ENCODE peak calls at places on chromosome 19, in nine cellular contexts. One of them, this sample, is unnamed.

GRCh38 chr19:2461751-2462634 is 5.2 kb upstream of the LMNB2 start:
- DNase-seq in GM04503: no peak
- DNase-seq in esophagus squamous epithelium: no peak
- DNase-seq in brain pericyte: no peak
- DNase-seq in caudate nucleus: no peak
- DNase-seq in iris pigment epithelial cell: no peak
- DNase-seq in GOT3: peak
- DNase-seq in stimulated activated CD4-positive, alpha-beta T cell treated with anti-CD3 and anti-CD28 coated beads, Interleukin-1b, Interleukin-23, amount 100 ng/mL, for 1 hour: no peak
- DNase-seq in renal cortical epithelial cell: no peak
- DNase-seq in this sample: peak

GRCh38 chr19:14463747-14464146 is 11.4 kb downstream of the PTGER1 start:
- DNase-seq in GM04503: no peak
- DNase-seq in esophagus squamous epithelium: no peak
- DNase-seq in brain pericyte: no peak
- DNase-seq in caudate nucleus: no peak
- DNase-seq in iris pigment epithelial cell: no peak
- DNase-seq in GOT3: no peak
- DNase-seq in stimulated activated CD4-positive, alpha-beta T cell treated with anti-CD3 and anti-CD28 coated beads, Interleukin-1b, Interleukin-23, amount 100 ng/mL, for 1 hour: no peak
- DNase-seq in renal cortical epithelial cell: no peak
- DNase-seq in this sample: no peak

GRCh38 chr19:13195678-13196077 is 45.5 kb downstream of the IER2 start:
- DNase-seq in GM04503: no peak
- DNase-seq in esophagus squamous epithelium: no peak
- DNase-seq in brain pericyte: no peak
- DNase-seq in caudate nucleus: no peak
- DNase-seq in iris pigment epithelial cell: no peak
- DNase-seq in GOT3: no peak
- DNase-seq in stimulated activated CD4-positive, alpha-beta T cell treated with anti-CD3 and anti-CD28 coated beads, Interleukin-1b, Interleukin-23, amount 100 ng/mL, for 1 hour: peak
- DNase-seq in renal cortical epithelial cell: peak
- DNase-seq in this sample: peak

GRCh38 chr19:604355-604754 is 14.7 kb downstream of the HCN2 start:
- DNase-seq in GM04503: no peak
- DNase-seq in esophagus squamous epithelium: no peak
- DNase-seq in brain pericyte: no peak
- DNase-seq in caudate nucleus: no peak
- DNase-seq in iris pigment epithelial cell: no peak
- DNase-seq in GOT3: no peak
- DNase-seq in stimulated activated CD4-positive, alpha-beta T cell treated with anti-CD3 and anti-CD28 coated beads, Interleukin-1b, Interleukin-23, amount 100 ng/mL, for 1 hour: no peak
- DNase-seq in renal cortical epithelial cell: no peak
- DNase-seq in this sample: no peak

GRCh38 chr19:45769821-45770191 is 754 bp upstream of the SIX5 start:
- DNase-seq in GM04503: no peak
- DNase-seq in esophagus squamous epithelium: no peak
- DNase-seq in brain pericyte: no peak
- DNase-seq in caudate nucleus: peak
- DNase-seq in iris pigment epithelial cell: peak
- DNase-seq in GOT3: no peak
- DNase-seq in stimulated activated CD4-positive, alpha-beta T cell treated with anti-CD3 and anti-CD28 coated beads, Interleukin-1b, Interleukin-23, amount 100 ng/mL, for 1 hour: no peak
- DNase-seq in renal cortical epithelial cell: peak
- DNase-seq in this sample: peak

GRCh38 chr19:4800591-4801081 is 9.1 kb downstream of the FEM1A start:
- DNase-seq in GM04503: no peak
- DNase-seq in esophagus squamous epithelium: no peak
- DNase-seq in brain pericyte: no peak
- DNase-seq in caudate nucleus: no peak
- DNase-seq in iris pigment epithelial cell: no peak
- DNase-seq in GOT3: no peak
- DNase-seq in stimulated activated CD4-positive, alpha-beta T cell treated with anti-CD3 and anti-CD28 coated beads, Interleukin-1b, Interleukin-23, amount 100 ng/mL, for 1 hour: no peak
- DNase-seq in renal cortical epithelial cell: no peak
- DNase-seq in this sample: peak

GRCh38 chr19:32404213-32404938 is 1.2 kb upstream of the DPY19L3 start:
- DNase-seq in GM04503: no peak
- DNase-seq in esophagus squamous epithelium: no peak
- DNase-seq in brain pericyte: no peak
- DNase-seq in caudate nucleus: no peak
- DNase-seq in iris pigment epithelial cell: peak
- DNase-seq in GOT3: no peak
- DNase-seq in stimulated activated CD4-positive, alpha-beta T cell treated with anti-CD3 and anti-CD28 coated beads, Interleukin-1b, Interleukin-23, amount 100 ng/mL, for 1 hour: no peak
- DNase-seq in renal cortical epithelial cell: no peak
- DNase-seq in this sample: peak

GRCh38 chr19:36008336-36008978 is at the start of gene SYNE4:
- DNase-seq in GM04503: no peak
- DNase-seq in esophagus squamous epithelium: no peak
- DNase-seq in brain pericyte: no peak
- DNase-seq in caudate nucleus: no peak
- DNase-seq in iris pigment epithelial cell: no peak
- DNase-seq in GOT3: no peak
- DNase-seq in stimulated activated CD4-positive, alpha-beta T cell treated with anti-CD3 and anti-CD28 coated beads, Interleukin-1b, Interleukin-23, amount 100 ng/mL, for 1 hour: no peak
- DNase-seq in renal cortical epithelial cell: no peak
- DNase-seq in this sample: peak

GRCh38 chr19:48969276-48970138 is 4.4 kb downstream of the FTL start:
- DNase-seq in GM04503: no peak
- DNase-seq in esophagus squamous epithelium: no peak
- DNase-seq in brain pericyte: no peak
- DNase-seq in caudate nucleus: no peak
- DNase-seq in iris pigment epithelial cell: peak
- DNase-seq in GOT3: no peak
- DNase-seq in stimulated activated CD4-positive, alpha-beta T cell treated with anti-CD3 and anti-CD28 coated beads, Interleukin-1b, Interleukin-23, amount 100 ng/mL, for 1 hour: no peak
- DNase-seq in renal cortical epithelial cell: no peak
- DNase-seq in this sample: no peak

GRCh38 chr19:19642506-19643157 is 825 bp downstream of the GMIP start:
- DNase-seq in GM04503: no peak
- DNase-seq in esophagus squamous epithelium: no peak
- DNase-seq in brain pericyte: no peak
- DNase-seq in caudate nucleus: no peak
- DNase-seq in iris pigment epithelial cell: no peak
- DNase-seq in GOT3: no peak
- DNase-seq in stimulated activated CD4-positive, alpha-beta T cell treated with anti-CD3 and anti-CD28 coated beads, Interleukin-1b, Interleukin-23, amount 100 ng/mL, for 1 hour: no peak
- DNase-seq in renal cortical epithelial cell: no peak
- DNase-seq in this sample: no peak

GRCh38 chr19:4501691-4502090 is 16.6 kb downstream of the PLIN4 start:
- DNase-seq in GM04503: no peak
- DNase-seq in esophagus squamous epithelium: no peak
- DNase-seq in brain pericyte: no peak
- DNase-seq in caudate nucleus: no peak
- DNase-seq in iris pigment epithelial cell: no peak
- DNase-seq in GOT3: no peak
- DNase-seq in stimulated activated CD4-positive, alpha-beta T cell treated with anti-CD3 and anti-CD28 coated beads, Interleukin-1b, Interleukin-23, amount 100 ng/mL, for 1 hour: no peak
- DNase-seq in renal cortical epithelial cell: no peak
- DNase-seq in this sample: no peak

GRCh38 chr19:41997851-41998229 is 3.8 kb upstream of the ATP1A3 start:
- DNase-seq in GM04503: no peak
- DNase-seq in esophagus squamous epithelium: no peak
- DNase-seq in brain pericyte: no peak
- DNase-seq in caudate nucleus: no peak
- DNase-seq in iris pigment epithelial cell: no peak
- DNase-seq in GOT3: no peak
- DNase-seq in stimulated activated CD4-positive, alpha-beta T cell treated with anti-CD3 and anti-CD28 coated beads, Interleukin-1b, Interleukin-23, amount 100 ng/mL, for 1 hour: no peak
- DNase-seq in renal cortical epithelial cell: no peak
- DNase-seq in this sample: no peak

GRCh38 chr19:33303791-33304759 is 1.7 kb upstream of the CEBPA start:
- DNase-seq in GM04503: no peak
- DNase-seq in esophagus squamous epithelium: no peak
- DNase-seq in brain pericyte: no peak
- DNase-seq in caudate nucleus: no peak
- DNase-seq in iris pigment epithelial cell: no peak
- DNase-seq in GOT3: no peak
- DNase-seq in stimulated activated CD4-positive, alpha-beta T cell treated with anti-CD3 and anti-CD28 coated beads, Interleukin-1b, Interleukin-23, amount 100 ng/mL, for 1 hour: no peak
- DNase-seq in renal cortical epithelial cell: no peak
- DNase-seq in this sample: no peak

GRCh38 chr19:10916602-10917001 is 11.8 kb downstream of the YIPF2 start:
- DNase-seq in GM04503: no peak
- DNase-seq in esophagus squamous epithelium: no peak
- DNase-seq in brain pericyte: no peak
- DNase-seq in caudate nucleus: no peak
- DNase-seq in iris pigment epithelial cell: no peak
- DNase-seq in GOT3: no peak
- DNase-seq in stimulated activated CD4-positive, alpha-beta T cell treated with anti-CD3 and anti-CD28 coated beads, Interleukin-1b, Interleukin-23, amount 100 ng/mL, for 1 hour: no peak
- DNase-seq in renal cortical epithelial cell: no peak
- DNase-seq in this sample: no peak

GRCh38 chr19:55641376-55642152 is 762 bp downstream of the ZNF580 start:
- DNase-seq in GM04503: no peak
- DNase-seq in esophagus squamous epithelium: no peak
- DNase-seq in brain pericyte: no peak
- DNase-seq in caudate nucleus: no peak
- DNase-seq in iris pigment epithelial cell: peak
- DNase-seq in GOT3: no peak
- DNase-seq in stimulated activated CD4-positive, alpha-beta T cell treated with anti-CD3 and anti-CD28 coated beads, Interleukin-1b, Interleukin-23, amount 100 ng/mL, for 1 hour: no peak
- DNase-seq in renal cortical epithelial cell: no peak
- DNase-seq in this sample: no peak

This sample was measured in Calu3.